ENCODE peak calls at places on chromosomes 11 and 22, in five cellular contexts. J is choroid plexus epithelial cell, R is kidney epithelial cell, V is pancreas, N is heart right ventricle. Z is an unnamed sample.

GRCh38 chr11:79019981-79020380 is 420.8 kb downstream of the TENM4 start:
- DNase-seq in J (no peak), N (no peak), V (no peak), R (no peak), Z (no peak)

GRCh38 chr11:94768602-94769511 is 701 bp downstream of the AMOTL1 start:
- DNase-seq in N (peak; percentile 65), V (peak; percentile 49), R (no peak), J (peak; percentile 47), Z (no peak)

GRCh38 chr22:29144786-29145160 is 60.9 kb upstream of the EMID1 start:
- DNase-seq in N (no peak), V (no peak), R (no peak), J (no peak), Z (no peak)

GRCh38 chr11:13917269-13917668 is 45.3 kb upstream of the SPON1 start:
- DNase-seq in N (no peak), J (no peak), R (no peak), V (no peak), Z (no peak)

GRCh38 chr11:82855616-82856015 is 44.6 kb downstream of the PRCP start:
- DNase-seq in V (no peak), N (no peak), R (no peak), J (no peak), Z (no peak)

GRCh38 chr11:44814881-44815592 is 88.3 kb downstream of the TSPAN18 start:
- DNase-seq in J (peak; percentile 51), R (no peak), N (no peak), V (no peak), Z (no peak)

GRCh38 chr11:8863838-8864237 is 47.2 kb upstream of the AKIP1 start:
- DNase-seq in J (peak; percentile 68), R (no peak), N (no peak), V (no peak), Z (no peak)

GRCh38 chr11:31817054-31817620 is 6.0 kb upstream of the PAX6 start:
- DNase-seq in R (no peak), V (no peak), N (no peak), J (no peak), Z (no peak)

GRCh38 chr22:37630839-37631435 is 8.5 kb upstream of the SH3BP1 start:
- DNase-seq in V (no peak), R (no peak), J (peak; percentile 42), N (no peak), Z (no peak)

GRCh38 chr22:19068784-19069271 is 53.4 kb downstream of the DGCR2 start:
- DNase-seq in N (no peak), V (no peak), R (no peak), J (no peak), Z (no peak)

DNA sequence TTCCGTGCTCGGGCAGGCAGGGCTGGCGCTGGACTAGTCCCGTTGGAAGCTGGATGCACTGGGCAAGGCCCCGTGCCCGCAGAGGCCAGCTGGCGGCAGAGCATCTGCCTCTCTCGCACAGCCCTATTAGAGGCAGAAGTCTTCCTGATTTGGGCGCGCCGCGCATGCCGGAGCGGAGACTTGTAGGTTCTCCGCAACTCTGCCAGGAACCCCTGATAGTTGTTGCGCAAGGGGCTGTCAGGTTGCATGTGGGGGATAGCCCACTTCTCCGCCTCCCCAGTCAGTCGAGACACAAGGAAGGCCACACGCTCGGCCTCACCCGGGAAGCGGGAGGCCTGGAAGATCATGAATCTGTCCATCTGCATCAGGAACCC is 1.2 kb downstream of the RTL6 start:
- DNase-seq in N (no peak), V (peak; percentile 10), R (no peak), J (no peak), Z (no peak)
- H3K4me3 ChIP-seq in N (no peak overlapping the region), V (no peak overlapping the region), R (no peak overlapping the region), J (peak overlapping the region; percentile 65), Z (no peak overlapping the region)

GRCh38 chr22:20390394-20390907 is 3.5 kb upstream of the ZNF74 start:
- DNase-seq in J (no peak), V (no peak), N (no peak), R (no peak), Z (no peak)

GRCh38 chr22:20391222-20391621 is 2.7 kb upstream of the ZNF74 start:
- DNase-seq in J (no peak), R (no peak), N (no peak), V (no peak), Z (no peak)

GRCh38 chr22:20395181-20395896 is 1.4 kb downstream of the ZNF74 start:
- DNase-seq in R (no peak), N (no peak), V (no peak), J (no peak), Z (no peak)

GRCh38 chr22:20393705-20394476 is at the start of gene ZNF74:
- DNase-seq in V (peak; percentile 89), J (peak; percentile 95), R (peak; percentile 71), N (peak; percentile 92), Z (peak; percentile 27)

DNA sequence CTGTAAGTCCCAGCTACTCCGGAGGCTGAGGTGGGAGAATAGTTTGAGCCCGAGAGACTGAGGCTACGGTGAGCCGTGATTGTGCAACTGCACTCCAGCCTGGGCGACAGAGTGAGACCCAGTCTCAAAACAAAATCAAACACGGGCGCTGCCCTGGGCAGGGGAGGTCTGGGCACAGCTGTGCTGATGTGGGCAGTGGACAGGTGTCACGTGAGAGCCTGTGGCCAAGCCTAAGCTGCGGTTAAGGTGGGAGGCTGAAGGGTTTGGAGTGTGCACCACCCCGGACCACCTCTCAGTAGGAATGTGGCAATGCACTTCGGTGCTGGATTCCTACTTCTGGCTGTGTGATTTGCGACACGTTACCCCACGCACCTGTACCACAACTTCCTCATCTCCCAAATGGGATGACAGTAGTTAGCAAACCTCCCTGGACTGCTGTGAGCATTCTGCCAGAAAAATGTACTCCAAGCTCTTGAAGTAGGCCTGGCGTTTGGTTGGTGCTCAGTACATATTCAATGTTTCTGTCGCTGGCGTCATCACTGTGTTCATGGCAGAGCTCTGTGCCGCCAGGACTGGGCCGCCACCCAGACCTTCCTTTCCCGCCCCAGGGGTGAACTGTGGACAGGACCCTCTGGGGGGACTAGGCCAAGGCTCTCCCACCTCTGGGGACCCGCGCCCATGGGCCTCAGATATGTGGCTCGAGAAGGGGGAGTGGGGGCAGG is 807 bp upstream of the ZNF74 start:
- DNase-seq in R (no peak), V (no peak), N (peak; percentile 17), J (no peak), Z (no peak)
- H3K4me3 ChIP-seq in R (peak overlapping the region; percentile 84), V (peak overlapping the region; percentile 55), N (peak overlapping the region; percentile 88), J (peak overlapping the region; percentile 88), Z (peak overlapping the region; percentile 93)

GRCh38 chr11:75143420-75143731 is 7.5 kb upstream of the SLCO2B1 start:
- DNase-seq in N (no peak), J (no peak), V (no peak), R (no peak), Z (no peak)
- H3K4me3 ChIP-seq in N (no peak overlapping the region), J (no peak overlapping the region), V (no peak overlapping the region), R (no peak overlapping the region), Z (no peak overlapping the region)

DNA sequence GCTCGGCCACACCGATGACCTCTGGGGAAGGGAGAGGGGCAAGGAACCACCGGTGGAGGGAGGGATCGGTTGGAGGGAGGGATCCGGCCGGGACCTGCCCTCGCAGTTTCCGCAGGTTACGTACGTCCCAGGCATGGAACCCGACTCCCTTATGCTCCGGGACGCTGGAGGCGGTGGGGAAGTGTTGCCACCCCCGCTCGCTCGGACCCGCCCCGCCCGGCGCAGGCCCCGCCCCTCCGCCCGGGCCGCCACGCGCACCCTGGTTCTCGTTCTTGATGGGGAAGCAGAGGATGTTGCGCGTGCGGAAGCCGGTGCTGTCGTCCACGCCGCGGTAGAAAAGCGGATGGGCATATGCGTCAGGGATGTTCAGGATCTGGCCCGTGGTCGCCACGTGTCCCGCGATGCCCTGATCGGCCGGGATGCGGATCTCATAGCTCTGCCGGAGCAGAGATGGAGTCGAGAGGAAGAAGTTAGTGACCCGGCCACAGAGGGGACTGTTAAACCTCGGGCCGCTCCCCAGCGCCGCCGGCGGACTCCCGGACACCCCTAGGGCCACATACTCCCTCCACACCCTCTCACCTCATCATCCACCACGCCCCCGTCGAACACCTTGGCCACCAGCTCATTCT is 89.8 kb downstream of the PDE2A start:
- DNase-seq in R (no peak), N (peak; percentile 68), V (no peak), J (no peak), Z (no peak)
- H3K4me3 ChIP-seq in R (no peak overlapping the region), N (no peak overlapping the region), V (no peak overlapping the region), J (no peak overlapping the region), Z (peak overlapping the region; percentile 37)

GRCh38 chr22:50198624-50199017 is 2.2 kb upstream of the SELENOO start:
- DNase-seq in N (no peak), J (no peak), R (no peak), V (no peak), Z (no peak)

GRCh38 chr22:50197856-50198623 is 2.8 kb upstream of the SELENOO start:
- DNase-seq in V (peak; percentile 25), N (no peak), R (no peak), J (no peak), Z (no peak)

GRCh38 chr22:50199836-50200332 is 927 bp upstream of the SELENOO start:
- DNase-seq in V (peak; percentile 31), N (no peak), J (no peak), R (no peak), Z (no peak)

GRCh38 chr22:50200333-50201190 is at the start of gene SELENOO:
- DNase-seq in N (peak; percentile 95), R (no peak), V (peak; percentile 89), J (peak; percentile 89), Z (peak; percentile 52)

DNA sequence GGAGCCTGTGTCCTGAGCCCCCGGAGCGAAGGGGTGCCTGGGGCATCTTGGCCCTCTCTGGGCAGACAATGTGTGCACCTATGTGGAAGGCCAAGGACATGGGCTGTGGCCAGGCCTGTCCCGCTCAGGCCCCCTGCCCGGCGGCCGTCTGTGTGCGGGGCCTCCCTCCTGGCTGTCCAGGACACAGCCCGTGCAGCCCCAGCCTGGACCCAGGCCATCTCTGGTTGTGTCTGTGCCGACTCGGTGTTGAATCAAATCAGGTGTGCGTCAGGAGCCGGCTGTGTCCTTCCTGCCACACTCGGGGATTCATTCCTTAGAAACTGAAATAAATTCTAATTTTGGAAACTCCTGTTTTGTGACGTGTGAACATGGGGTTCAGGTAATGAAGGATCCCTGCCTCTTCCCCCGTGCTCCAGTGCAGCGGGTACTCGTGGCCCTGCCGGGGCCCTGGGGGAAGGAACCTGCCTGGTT is 1.5 kb upstream of the SELENOO start:
- DNase-seq in J (no peak), N (no peak), R (no peak), V (peak; percentile 24), Z (no peak)
- H3K4me3 ChIP-seq in J (no peak overlapping the region), N (no peak overlapping the region), R (no peak overlapping the region), V (no peak overlapping the region), Z (peak overlapping the region; percentile 97)

GRCh38 chr11:125901872-125902271 is 1.1 kb downstream of the PUS3 start:
- DNase-seq in J (no peak), R (no peak), N (no peak), V (no peak), Z (no peak)
- H3K4me3 ChIP-seq in J (no peak overlapping the region), R (no peak overlapping the region), N (no peak overlapping the region), V (no peak overlapping the region), Z (no peak overlapping the region)

DNA sequence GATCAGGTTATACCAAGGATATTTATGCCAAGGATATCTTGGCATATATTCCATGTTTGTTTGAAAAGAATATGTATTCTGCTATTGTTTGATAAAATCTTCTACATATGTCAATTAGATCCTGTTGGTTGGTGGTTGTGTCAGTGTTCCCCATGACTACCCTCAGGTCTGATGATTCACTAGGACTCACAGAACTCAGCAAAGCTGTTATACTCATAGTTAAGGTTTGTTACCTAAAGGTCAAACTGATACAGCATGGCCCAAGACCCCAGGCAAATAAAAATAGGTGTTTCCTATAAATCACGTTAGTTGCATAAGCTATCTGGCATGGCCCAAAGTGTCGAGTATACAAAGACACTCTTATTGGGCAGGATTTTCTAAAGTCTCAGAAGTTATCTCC is 30.2 kb upstream of the B3GNT6 start:
- DNase-seq in R (no peak), J (no peak), V (no peak), N (no peak), Z (no peak)
- H3K4me3 ChIP-seq in R (no peak overlapping the region), J (no peak overlapping the region), V (no peak overlapping the region), N (no peak overlapping the region), Z (no peak overlapping the region)